ENCODE peak calls at places on chromosomes 4 and X, in nine cellular contexts. Z, X, L, N, M, W, C, V and H are unnamed samples.
A peak's percentile ranks its signal among the peaks of the same experiment; 100 is the strongest.

GRCh38 chr4:2941138-2942036 is 21.8 kb downstream of the NOP14 start:
- DNase-seq in M (no peak), N (no peak), Z (no peak), L (no peak), X (no peak), V (no peak), C (no peak), W (no peak), H (no peak)

GRCh38 chrX:98931194-98931593 is 1478.9 kb downstream of the PCDH19 start:
- DNase-seq in L (no peak), X (no peak), Z (no peak), M (no peak), N (no peak), V (no peak), W (no peak), C (no peak), H (no peak)

GRCh38 chr4:76377922-76378321 is 43.0 kb downstream of the CCDC158 start:
- DNase-seq in Z (no peak), V (no peak), L (peak; percentile 58), N (peak; percentile 40), X (peak; percentile 16), W (peak; percentile 55), M (peak; percentile 61), C (no peak), H (no peak)

GRCh38 chr4:99657801-99658200 is at the start of gene C4orf54:
- DNase-seq in M (no peak), X (no peak), W (no peak), Z (no peak), N (no peak), C (no peak), V (no peak), L (no peak), H (no peak)

GRCh38 chr4:6740347-6740746 is 24.4 kb downstream of the BLOC1S4 start:
- DNase-seq in Z (no peak), C (no peak), M (no peak), V (no peak), N (no peak), W (no peak), X (no peak), L (no peak), H (no peak)

GRCh38 chr4:53840643-53841042 is 223.8 kb downstream of the CHIC2 start:
- DNase-seq in C (no peak), V (no peak), Z (no peak), N (no peak), X (no peak), W (no peak), M (no peak), L (peak; percentile 2), H (no peak)

GRCh38 chrX:13283968-13284914 is 35.6 kb downstream of the ATXN3L start:
- DNase-seq in L (peak; percentile 40), X (no peak), M (no peak), V (no peak), Z (no peak), W (no peak), C (no peak), N (no peak), H (no peak)

GRCh38 chrX:105876658-105877057 is 54.3 kb downstream of the NRK start:
- DNase-seq in N (no peak), X (no peak), C (no peak), V (peak; percentile 4), W (no peak), Z (no peak), L (peak; percentile 1), M (no peak), H (no peak)

GRCh38 chr4:78922207-78922606 is 17.0 kb downstream of the PAQR3 start:
- DNase-seq in V (no peak), W (no peak), X (no peak), Z (no peak), N (no peak), L (peak; percentile 69), C (no peak), M (no peak), H (no peak)

GRCh38 chr4:3704669-3705068 is 61.5 kb upstream of the ADRA2C start:
- DNase-seq in Z (no peak), L (no peak), W (no peak), X (no peak), N (no peak), C (no peak), V (no peak), M (no peak), H (no peak)

GRCh38 chrX:49664824-49665223 is 31.0 kb downstream of the PAGE1 start:
- DNase-seq in Z (no peak), X (no peak), C (no peak), N (no peak), W (no peak), L (no peak), M (no peak), V (no peak), H (no peak)

GRCh38 chr4:81828991-81829390 is 357.3 kb upstream of the RASGEF1B start:
- DNase-seq in L (no peak), N (no peak), W (no peak), V (no peak), C (peak; percentile 80), Z (no peak), M (no peak), X (no peak), H (no peak)

GRCh38 chr4:137909910-137910309 is 332.2 kb downstream of the SLC7A11 start:
- DNase-seq in L (no peak), N (no peak), V (peak; percentile 4), W (no peak), C (peak; percentile 11), M (no peak), X (no peak), Z (no peak), H (no peak)

GRCh38 chrX:149515954-149516602 is 11.0 kb upstream of the IDS start:
- DNase-seq in Z (no peak), V (no peak), N (no peak), L (no peak), M (no peak), W (no peak), C (no peak), X (no peak), H (no peak)

GRCh38 chr4:88628746-88629145 is 36.5 kb downstream of the HERC3 start:
- DNase-seq in Z (no peak), X (no peak), M (no peak), W (no peak), C (no peak), V (no peak), L (no peak), N (no peak), H (no peak)

GRCh38 chr4:14771091-14771490 is 231.2 kb upstream of the CPEB2 start:
- DNase-seq in V (no peak), N (no peak), L (no peak), Z (no peak), C (no peak), X (no peak), M (no peak), W (no peak), H (no peak)

GRCh38 chrX:110167952-110168451 is 149.9 kb downstream of the AMMECR1 start:
- DNase-seq in V (no peak), C (peak; percentile 32), X (peak; percentile 12), W (peak; percentile 57), Z (no peak), M (peak; percentile 41), N (peak; percentile 16), L (peak; percentile 65), H (no peak)